ENCODE peak calls at places on chromosomes 4 and X, in ten cellular contexts. W is fibroblast of lung; D is left colon; P is activated T-cell treated with anti-CD3 and anti-CD28 coated beads, Interleukin-2, amount 50 U/mL, for 24 hours; R is transverse colon; N is GM03348; L is EH; Y is mesenteric fat pad; J is HL-60; O is hippocampal formation. Z is an unnamed sample.

GRCh38 chr4:7956306-7957112 is 16.8 kb upstream of the AFAP1 start:
- DNase-seq in L (peak; percentile 93), P (no peak), W (peak; percentile 79), R (no peak), D (no peak), Y (no peak), N (peak; percentile 63), J (no peak), O (peak; percentile 22), Z (no peak)

GRCh38 chr4:73777612-73778011 is 37.2 kb downstream of the CXCL8 start:
- DNase-seq in W (peak; percentile 34), L (peak; percentile 32), N (peak; percentile 21), J (no peak), P (no peak), Y (no peak), O (no peak), D (no peak), R (no peak), Z (no peak)

GRCh38 chr4:169906104-169906503 is 120.1 kb downstream of the MFAP3L start:
- DNase-seq in R (no peak), D (no peak), L (no peak), W (no peak), J (no peak), N (no peak), O (no peak), Y (no peak), P (no peak), Z (no peak)

GRCh38 chrX:50988649-50989048 is 78.1 kb downstream of the BMP15 start:
- DNase-seq in N (peak; percentile 32), Y (no peak), P (no peak), J (no peak), O (no peak), W (peak; percentile 10), D (no peak), L (peak; percentile 33), R (no peak), Z (peak; percentile 7)

GRCh38 chr4:174828845-174829701 is at the start of gene GLRA3:
- DNase-seq in W (peak; percentile 47), N (peak; percentile 41), L (peak; percentile 10), R (peak; percentile 15), D (no peak), Y (no peak), O (peak; percentile 24), P (peak; percentile 29), J (no peak), Z (peak; percentile 49)

GRCh38 chrX:111338095-111338698 is 67.9 kb upstream of the CAPN6 start:
- DNase-seq in J (no peak), L (no peak), W (no peak), R (no peak), Y (no peak), O (no peak), P (no peak), N (no peak), D (no peak), Z (no peak)

GRCh38 chrX:16711219-16712115 is 1.0 kb downstream of the CTPS2 start:
- DNase-seq in Y (no peak), P (no peak), O (peak; percentile 17), D (no peak), L (peak; percentile 13), R (no peak), N (no peak), J (no peak), W (no peak), Z (no peak)

GRCh38 chr4:1113311-1114009 is at the start of gene RNF212:
- DNase-seq in P (peak; percentile 70), N (peak; percentile 69), W (peak; percentile 5), L (no peak), J (no peak), D (no peak), R (peak; percentile 36), Y (no peak), O (no peak), Z (peak; percentile 69)

GRCh38 chr4:152363086-152363485 is 172.8 kb downstream of the FBXW7 start:
- DNase-seq in Y (no peak), P (no peak), J (no peak), O (no peak), N (peak; percentile 35), W (peak; percentile 32), D (no peak), L (peak; percentile 85), R (no peak), Z (no peak)

GRCh38 chrX:119686087-119686639 is 6.8 kb downstream of the SEPTIN6 start:
- DNase-seq in Y (no peak), D (no peak), W (no peak), R (peak; percentile 41), J (no peak), N (peak; percentile 52), L (peak; percentile 44), O (no peak), P (peak; percentile 60), Z (peak; percentile 72)

GRCh38 chr4:27005512-27006246 is 145.0 kb downstream of the STIM2 start:
- DNase-seq in J (peak; percentile 13), P (no peak), N (peak; percentile 58), L (peak; percentile 57), R (no peak), Y (no peak), W (peak; percentile 86), O (no peak), D (no peak), Z (no peak)

GRCh38 chr4:4995103-4995761 is 24.0 kb downstream of the CYTL1 start:
- DNase-seq in R (peak; percentile 66), O (peak; percentile 43), N (peak; percentile 82), P (peak; percentile 56), W (peak; percentile 41), J (peak; percentile 2), D (peak; percentile 53), L (peak; percentile 78), Y (peak; percentile 92), Z (peak; percentile 62)

GRCh38 chr4:150355404-150355803 is 226.5 kb upstream of the MAB21L2 start:
- DNase-seq in J (no peak), P (no peak), W (no peak), O (no peak), Y (no peak), L (no peak), R (no peak), D (no peak), N (no peak), Z (no peak)

GRCh38 chr4:140296335-140296753 is 77.1 kb upstream of the SCOC start:
- DNase-seq in W (peak; percentile 85), N (peak; percentile 88), R (peak; percentile 40), O (no peak), Y (no peak), D (peak; percentile 38), L (peak; percentile 92), J (no peak), P (no peak), Z (no peak)

GRCh38 chr4:74716436-74716765 is 77.9 kb downstream of the BTC start:
- DNase-seq in L (no peak), W (no peak), D (no peak), P (no peak), J (no peak), R (no peak), Y (no peak), O (no peak), N (no peak), Z (no peak)

GRCh38 chr4:8215001-8215427 is 15.9 kb downstream of the SH3TC1 start:
- DNase-seq in R (no peak), O (no peak), W (peak; percentile 73), Y (no peak), N (peak; percentile 72), J (no peak), L (peak; percentile 87), D (no peak), P (no peak), Z (no peak)

GRCh38 chr4:183139972-183140570 is 41.0 kb downstream of the WWC2 start:
- DNase-seq in P (no peak), W (peak; percentile 72), R (no peak), D (no peak), O (no peak), Y (no peak), N (no peak), L (no peak), J (no peak), Z (no peak)

GRCh38 chr4:52868138-52868537 is 6.0 kb downstream of the RASL11B start:
- DNase-seq in R (no peak), D (no peak), P (no peak), N (no peak), O (peak; percentile 31), W (no peak), L (peak; percentile 32), J (no peak), Y (no peak), Z (no peak)

GRCh38 chr4:149884046-149884445 is 68.4 kb upstream of the IQCM start:
- DNase-seq in J (no peak), D (peak; percentile 38), Y (no peak), R (peak; percentile 46), P (no peak), W (peak; percentile 37), L (peak; percentile 47), N (peak; percentile 15), O (peak; percentile 1), Z (no peak)

GRCh38 chr4:69718376-69719293 is 41.8 kb downstream of the SULT1B1 start:
- DNase-seq in O (no peak), P (no peak), N (no peak), Y (no peak), R (no peak), J (no peak), D (no peak), W (peak; percentile 27), L (no peak), Z (no peak)

GRCh38 chr4:69214716-69215115 is at the start of gene UGT2B11:
- DNase-seq in L (no peak), P (no peak), W (no peak), N (no peak), D (no peak), J (no peak), Y (no peak), O (no peak), R (no peak), Z (no peak)